ENCODE peak calls at places on chromosomes 3 and 15, in six cellular contexts. O is stomach, C is Panc1, Z is spleen, K is GM12891, W is GM12892. X is an unnamed sample.

GRCh38 chr3:99607151-99607550 is 31.2 kb upstream of the COL8A1 start:
- DNase-seq in O (no peak), C (no peak), Z (no peak), K (no peak), W (no peak), X (no peak)

GRCh38 chr3:194139977-194140351 is 4.0 kb downstream of the HES1 start:
- DNase-seq in O (no peak), C (no peak), Z (no peak), K (no peak), W (no peak), X (no peak)

GRCh38 chr15:99504823-99505551 is 60.8 kb upstream of the MEF2A start:
- DNase-seq in O (no peak), C (no peak), Z (peak), K (no peak), W (no peak), X (no peak)

GRCh38 chr15:40243126-40243810 is 4.4 kb downstream of the PAK6 start:
- DNase-seq in O (peak), C (no peak), Z (no peak), K (no peak), W (no peak), X (peak)

GRCh38 chr15:35565901-35566300 is 19.9 kb upstream of the DPH6 start:
- DNase-seq in O (no peak), C (no peak), Z (no peak), K (no peak), W (no peak), X (no peak)

GRCh38 chr3:42608586-42608985 is 8.1 kb downstream of the NKTR start:
- DNase-seq in O (no peak), C (no peak), Z (no peak), K (no peak), W (no peak), X (no peak)

GRCh38 chr15:63331456-63331855 is 50.2 kb downstream of the CA12 start:
- DNase-seq in O (no peak), C (no peak), Z (no peak), K (no peak), W (no peak), X (peak)

GRCh38 chr3:186746008-186746407 is 28.8 kb downstream of the KNG1 start:
- DNase-seq in O (peak), C (no peak), Z (no peak), K (no peak), W (no peak), X (no peak)

GRCh38 chr3:143266936-143267335 is 147.4 kb downstream of the CHST2 start:
- DNase-seq in O (no peak), C (no peak), Z (no peak), K (no peak), W (no peak), X (no peak)

GRCh38 chr3:58008140-58009025 is at the start of gene FLNB:
- DNase-seq in O (peak), C (no peak), Z (peak), K (peak), W (peak), X (peak)

GRCh38 chr3:132210476-132211346 is 106.5 kb upstream of the ACP3 start:
- DNase-seq in O (peak), C (peak), Z (no peak), K (no peak), W (no peak), X (no peak)

GRCh38 chr3:16174389-16174788 is at the start of gene GALNT15:
- DNase-seq in O (peak), C (no peak), Z (peak), K (no peak), W (no peak), X (no peak)

GRCh38 chr15:51623386-51623938 is 891 bp upstream of the DMXL2 start:
- DNase-seq in O (no peak), C (no peak), Z (no peak), K (no peak), W (no peak), X (peak)

GRCh38 chr3:172367205-172368105 is 80.8 kb downstream of the GHSR start:
- DNase-seq in O (no peak), C (no peak), Z (no peak), K (no peak), W (no peak), X (peak)

GRCh38 chr3:119311191-119311925 is 17.2 kb downstream of the ARHGAP31 start:
- DNase-seq in O (no peak), C (no peak), Z (no peak), K (no peak), W (no peak), X (no peak)

GRCh38 chr3:177195242-177195940 is 1.9 kb downstream of the TBL1XR1 start:
- DNase-seq in O (no peak), C (no peak), Z (no peak), K (no peak), W (no peak), X (no peak)

GRCh38 chr3:177197934-177198484 is 727 bp upstream of the TBL1XR1 start:
- DNase-seq in O (no peak), C (no peak), Z (no peak), K (no peak), W (no peak), X (no peak)

GRCh38 chr3:177196473-177197040 is 725 bp downstream of the TBL1XR1 start:
- DNase-seq in O (peak), C (no peak), Z (peak), K (no peak), W (no peak), X (peak)

GRCh38 chr3:177195941-177196472 is 1.3 kb downstream of the TBL1XR1 start:
- DNase-seq in O (no peak), C (no peak), Z (no peak), K (no peak), W (no peak), X (no peak)

DNA sequence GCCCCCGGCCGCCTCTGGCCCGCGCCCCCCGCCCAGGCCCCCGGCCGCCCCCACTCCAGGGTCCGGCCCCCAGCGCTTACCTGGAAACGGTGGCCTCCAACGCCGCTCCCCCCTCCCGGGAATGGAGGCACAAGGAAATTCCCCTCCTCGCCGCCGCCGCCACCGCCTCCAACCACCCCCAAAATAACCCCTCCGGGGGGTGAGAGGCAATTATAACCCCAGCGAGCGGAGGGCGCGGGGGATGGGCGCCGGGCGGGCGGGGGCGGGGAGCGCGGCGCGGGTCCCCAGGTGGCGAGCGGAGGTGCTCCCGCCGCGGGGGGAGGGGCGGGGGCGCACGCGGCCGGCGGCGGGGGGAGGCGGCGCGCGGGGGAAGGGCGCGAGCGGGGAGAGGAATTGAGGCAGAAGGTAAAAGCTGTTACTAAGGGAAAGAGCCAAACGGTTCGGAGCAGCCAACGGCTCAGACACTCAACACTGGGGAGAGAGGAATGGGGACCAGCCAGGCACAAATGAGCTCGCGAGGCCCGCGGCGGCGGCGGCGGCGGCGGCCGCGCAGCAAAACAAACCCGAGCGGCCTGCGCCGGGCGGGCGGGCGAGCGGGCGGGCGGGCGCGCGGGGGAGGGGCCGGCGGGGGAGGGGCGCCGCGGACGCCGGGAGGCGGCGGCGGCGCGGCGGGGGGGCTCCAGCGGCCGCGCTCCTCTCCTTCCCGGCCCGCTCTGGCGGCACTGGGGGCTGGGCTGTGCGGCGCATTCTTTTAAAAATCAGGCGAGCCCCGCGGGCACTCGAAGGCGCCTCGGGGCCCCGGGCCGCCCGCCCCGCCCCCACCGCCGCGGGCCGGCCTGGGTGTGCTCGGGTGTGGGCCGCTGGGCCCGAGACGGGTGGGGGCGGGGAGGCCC is at the start of gene TBL1XR1:
- DNase-seq in O (peak), C (peak), Z (peak), K (peak), W (peak), X (peak)
- TF ChIP-seq POLR2AphosphoS5 in O (peak), C (no peak), Z (peak), K (no peak), W (no peak), X (peak)

DNA sequence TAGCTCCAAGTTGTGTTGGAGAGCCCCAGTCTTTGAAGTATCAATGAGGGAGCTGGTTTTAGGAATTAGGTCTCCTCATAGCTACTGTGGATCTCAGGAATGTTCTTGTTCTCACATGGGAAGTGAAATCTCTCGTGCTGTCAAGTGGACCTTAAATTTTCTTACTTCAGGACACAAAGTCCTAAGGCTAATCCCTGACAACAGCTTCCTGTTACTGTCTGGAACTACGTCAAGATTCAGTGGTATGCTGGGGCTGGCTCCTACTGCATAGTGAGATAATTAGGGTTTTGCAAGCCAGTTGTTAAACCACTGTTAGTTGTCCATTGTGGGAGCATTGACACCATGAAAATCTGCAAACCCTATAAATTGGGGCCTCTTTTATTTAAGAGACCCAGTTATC is 22.8 kb downstream of the MESP1 start:
- DNase-seq in O (no peak), C (no peak), Z (no peak), K (no peak), W (no peak), X (no peak)
- TF ChIP-seq POLR2AphosphoS5 in O (peak), C (no peak), Z (no peak), K (no peak), W (no peak), X (no peak)

GRCh38 chr3:49422379-49423248 is at the start of gene AMT:
- DNase-seq in O (peak), C (no peak), Z (peak), K (no peak), W (no peak), X (peak)
- TF ChIP-seq POLR2AphosphoS5 in O (no peak), C (no peak), Z (peak), K (no peak), W (no peak), X (no peak)

GRCh38 chr15:55247766-55248427 is 41.7 kb downstream of the RAB27A start:
- DNase-seq in O (peak), C (no peak), Z (peak), K (no peak), W (no peak), X (no peak)

GRCh38 chr15:55247276-55247675 is 42.3 kb downstream of the RAB27A start:
- DNase-seq in O (no peak), C (no peak), Z (no peak), K (no peak), W (no peak), X (no peak)

GRCh38 chr15:55241895-55242294 is 45.2 kb upstream of the RSL24D1 start:
- DNase-seq in O (no peak), C (no peak), Z (no peak), K (no peak), W (no peak), X (no peak)

GRCh38 chr15:55246567-55246966 is 43.0 kb downstream of the RAB27A start:
- DNase-seq in O (peak), C (no peak), Z (no peak), K (no peak), W (no peak), X (no peak)

GRCh38 chr15:55245058-55245457 is 44.6 kb downstream of the RAB27A start:
- DNase-seq in O (no peak), C (no peak), Z (no peak), K (no peak), W (no peak), X (no peak)
- TF ChIP-seq POLR2AphosphoS5 in O (no peak), C (no peak), Z (no peak), K (no peak), W (no peak), X (no peak)

GRCh38 chr3:184688251-184688851 is 23.5 kb downstream of the MAGEF1 start:
- DNase-seq in O (no peak), C (no peak), Z (no peak), K (no peak), W (no peak), X (no peak)
- TF ChIP-seq POLR2AphosphoS5 in O (no peak), C (no peak), Z (no peak), K (no peak), W (no peak), X (no peak)

GRCh38 chr3:170869240-170869592 is 779 bp downstream of the RPL22L1 start:
- DNase-seq in O (no peak), C (no peak), Z (no peak), K (no peak), W (no peak), X (no peak)

GRCh38 chr3:170868577-170869239 is 1.3 kb downstream of the RPL22L1 start:
- DNase-seq in O (no peak), C (no peak), Z (no peak), K (no peak), W (no peak), X (peak)

GRCh38 chr3:170867143-170867542 is 2.9 kb downstream of the RPL22L1 start:
- DNase-seq in O (no peak), C (no peak), Z (no peak), K (no peak), W (no peak), X (no peak)

GRCh38 chr3:170867552-170867951 is 2.4 kb downstream of the RPL22L1 start:
- DNase-seq in O (no peak), C (no peak), Z (no peak), K (no peak), W (no peak), X (no peak)

GRCh38 chr3:170869645-170870593 is at the start of gene RPL22L1:
- DNase-seq in O (peak), C (peak), Z (peak), K (peak), W (peak), X (peak)
- TF ChIP-seq POLR2AphosphoS5 in O (peak), C (peak), Z (peak), K (peak), W (peak), X (peak)

DNA sequence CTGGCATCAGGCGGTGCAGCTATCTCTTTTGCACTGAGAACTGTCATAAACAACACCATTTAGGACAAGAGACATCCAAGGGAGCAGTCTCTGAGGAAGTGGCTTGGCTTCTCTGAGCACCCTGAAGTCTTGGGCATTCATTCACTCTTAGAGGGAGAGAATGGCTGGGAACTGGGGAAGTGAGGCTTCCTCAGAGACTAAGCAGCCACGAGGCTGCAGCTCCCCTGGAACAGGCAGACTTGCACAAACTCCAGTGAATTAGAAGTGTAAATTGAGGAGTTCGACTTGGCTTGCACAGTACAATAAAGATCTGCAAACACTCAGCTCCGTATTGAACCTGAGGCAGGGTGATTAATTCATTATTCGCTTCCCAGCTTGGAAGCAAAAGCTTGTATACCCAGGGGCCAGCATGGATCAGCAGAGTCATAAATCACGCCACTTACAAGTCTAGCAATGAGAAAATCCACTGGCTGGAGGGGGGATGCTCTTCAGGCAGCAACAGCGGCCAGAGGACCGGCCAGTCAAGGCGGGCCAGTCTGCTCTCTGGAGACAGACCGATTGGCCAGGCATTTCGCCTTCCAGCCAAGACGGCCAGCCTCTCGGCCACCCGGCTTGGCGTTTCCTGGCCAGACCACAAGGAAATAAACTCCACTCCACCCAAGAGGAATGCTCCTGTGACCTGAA is 118.8 kb upstream of the ADPGK start:
- DNase-seq in O (peak), C (no peak), Z (no peak), K (no peak), W (no peak), X (no peak)
- TF ChIP-seq POLR2AphosphoS5 in O (peak), C (no peak), Z (no peak), K (no peak), W (no peak), X (no peak)

GRCh38 chr3:126523745-126524428 is at the start of gene CHST13:
- DNase-seq in O (peak), C (no peak), Z (peak), K (no peak), W (no peak), X (peak)
- TF ChIP-seq POLR2AphosphoS5 in O (no peak), C (no peak), Z (peak), K (no peak), W (no peak), X (no peak)

GRCh38 chr3:46929324-46929723 is 47.2 kb downstream of the CCDC12 start:
- DNase-seq in O (peak), C (no peak), Z (peak), K (no peak), W (no peak), X (no peak)

GRCh38 chr3:46926871-46927717 is 49.5 kb downstream of the CCDC12 start:
- DNase-seq in O (peak), C (no peak), Z (peak), K (peak), W (peak), X (no peak)

GRCh38 chr3:46927718-46928073 is 48.8 kb downstream of the CCDC12 start:
- DNase-seq in O (no peak), C (no peak), Z (no peak), K (no peak), W (no peak), X (no peak)

GRCh38 chr3:46926447-46926846 is 48.9 kb downstream of the PTH1R start:
- DNase-seq in O (no peak), C (no peak), Z (peak), K (no peak), W (no peak), X (no peak)

DNA sequence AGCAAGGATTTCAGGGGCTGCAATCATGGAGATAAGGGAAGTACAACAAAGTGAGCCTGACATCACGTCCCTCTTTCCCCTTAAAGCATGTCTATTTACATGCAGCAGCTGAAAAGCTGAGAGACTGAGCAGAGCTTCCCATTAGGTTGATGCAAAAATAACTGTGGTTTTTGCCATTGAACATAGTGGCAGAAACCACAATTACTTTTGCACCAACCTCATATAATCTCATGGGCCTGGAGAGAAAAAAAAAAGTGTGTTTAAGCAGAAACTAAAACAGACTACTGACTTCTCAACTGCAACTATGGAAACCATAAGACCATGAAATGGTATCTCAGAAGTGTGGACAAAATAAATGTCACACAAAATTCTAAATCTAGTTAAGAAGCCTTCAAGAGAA is 48.2 kb downstream of the CCDC12 start:
- DNase-seq in O (no peak), C (no peak), Z (no peak), K (no peak), W (no peak), X (no peak)
- TF ChIP-seq POLR2AphosphoS5 in O (no peak), C (no peak), Z (no peak), K (no peak), W (no peak), X (no peak)

DNA sequence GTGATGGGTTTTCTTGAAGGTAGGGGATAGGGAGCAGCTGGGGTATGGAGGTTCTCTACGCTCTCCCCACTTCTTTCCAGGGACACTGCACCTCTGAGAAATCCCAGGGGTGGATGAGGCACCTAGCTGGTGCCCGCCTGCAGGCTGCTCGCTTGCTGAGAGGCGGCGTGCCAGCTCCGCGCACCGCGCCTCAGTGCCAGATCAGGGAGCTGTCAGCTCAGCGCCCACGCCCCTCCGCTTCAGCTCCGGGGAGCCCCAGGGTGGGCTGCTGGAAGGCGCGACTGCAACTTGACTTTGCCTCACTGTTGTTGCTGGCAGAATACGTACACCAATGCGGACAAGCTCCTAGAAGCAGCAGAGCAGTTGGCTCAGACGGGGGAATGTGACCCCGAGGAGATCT is 345.7 kb upstream of the UMPS start:
- DNase-seq in O (no peak), C (no peak), Z (no peak), K (no peak), W (no peak), X (no peak)
- TF ChIP-seq POLR2AphosphoS5 in O (no peak), C (no peak), Z (no peak), K (no peak), W (no peak), X (no peak)